ENCODE peak calls at places on chromosomes 4 and X, in eight cellular contexts. Z is OCI-LY7, D is GM23248, J is MM.1S, H is SK-N-SH, I is hepatocyte, R is GM23338, E is Karpas-422. X is an unnamed sample. For H3K9me2, the result is how much of the 10 kb centered on the place peaks cover.

GRCh38 chr4:17667653-17668201 is 53.3 kb downstream of the MED28 start:
- DNase-seq in Z (peak), D (no peak), J (peak), H (no peak), I (no peak), R (no peak), E (peak), X (no peak)

GRCh38 chr4:61555789-61556188 is 355.7 kb downstream of the ADGRL3 start:
- DNase-seq in Z (no peak), D (no peak), J (no peak), H (no peak), I (peak), R (peak), E (no peak), X (peak)

GRCh38 chrX:123993904-123994635 is 32.6 kb downstream of the STAG2 start:
- DNase-seq in Z (no peak), D (no peak), J (no peak), H (no peak), I (no peak), R (no peak), E (no peak), X (no peak)

GRCh38 chrX:68193234-68193633 is 240.1 kb downstream of the OPHN1 start:
- DNase-seq in Z (no peak), D (no peak), J (no peak), H (no peak), I (no peak), R (no peak), E (no peak), X (no peak)

GRCh38 chrX:50941638-50942037 is 31.1 kb downstream of the BMP15 start:
- DNase-seq in Z (peak), D (peak), J (peak), H (peak), I (peak), R (peak), E (peak), X (peak)

GRCh38 chrX:40244980-40245379 is 147.2 kb upstream of the BCOR start:
- DNase-seq in Z (no peak), D (no peak), J (no peak), H (peak), I (no peak), R (no peak), E (no peak), X (no peak)

GRCh38 chr4:72418458-72418857 is 150.6 kb downstream of the ADAMTS3 start:
- DNase-seq in Z (no peak), D (peak), J (no peak), H (peak), I (peak), R (no peak), E (no peak), X (peak)

GRCh38 chrX:152079768-152080167 is 58.6 kb downstream of the MAGEA10 start:
- DNase-seq in Z (no peak), D (no peak), J (no peak), H (no peak), I (no peak), R (no peak), E (no peak), X (no peak)

GRCh38 chrX:101803451-101803850 is 128.4 kb downstream of the ZMAT1 start:
- DNase-seq in Z (no peak), D (peak), J (peak), H (no peak), I (peak), R (peak), E (peak), X (peak)

GRCh38 chrX:139828037-139828436 is 104.8 kb downstream of the ATP11C start:
- DNase-seq in Z (no peak), D (peak), J (no peak), H (no peak), I (no peak), R (no peak), E (no peak), X (no peak)

GRCh38 chr4:140061194-140061593 is 92.8 kb downstream of the MAML3 start:
- DNase-seq in Z (no peak), D (no peak), J (no peak), H (no peak), I (no peak), R (no peak), E (no peak), X (no peak)

GRCh38 chrX:114906978-114907510 is 110.4 kb downstream of the IL13RA2 start:
- DNase-seq in Z (no peak), D (no peak), J (no peak), H (no peak), I (no peak), R (peak), E (no peak), X (no peak)

GRCh38 chr4:148574941-148575340 is 132.7 kb upstream of the NR3C2 start:
- DNase-seq in Z (no peak), D (no peak), J (no peak), H (no peak), I (no peak), R (no peak), E (no peak), X (no peak)

GRCh38 chr4:90357117-90357710 is 230.0 kb downstream of the CCSER1 start:
- DNase-seq in Z (peak), D (peak), J (peak), H (peak), I (peak), R (peak), E (peak), X (peak)

GRCh38 chr4:1080961-1081688 is 32.2 kb downstream of the RNF212 start:
- DNase-seq in Z (no peak), D (peak), J (no peak), H (no peak), I (no peak), R (peak), E (peak), X (peak)

GRCh38 chrX:15301924-15302323 is 13.5 kb downstream of the ASB11 start:
- DNase-seq in Z (no peak), D (peak), J (no peak), H (no peak), I (peak), R (no peak), E (no peak), X (no peak)

GRCh38 chrX:154719132-154719675 is 31.7 kb downstream of the GAB3 start:
- DNase-seq in Z (no peak), D (peak), J (no peak), H (no peak), I (no peak), R (no peak), E (peak), X (peak)

GRCh38 chr4:56981795-56982201 is 3.1 kb downstream of the POLR2B start:
- DNase-seq in Z (no peak), D (peak), J (no peak), H (no peak), I (no peak), R (no peak), E (no peak), X (peak)

GRCh38 chrX:46456125-46456922 is 88.9 kb downstream of the ZNF674 start:
- DNase-seq in Z (no peak), D (no peak), J (no peak), H (no peak), I (no peak), R (no peak), E (no peak), X (no peak)

GRCh38 chrX:26032141-26032917 is 105.8 kb upstream of the MAGEB18 start:
- DNase-seq in Z (no peak), D (no peak), J (no peak), H (no peak), I (no peak), R (no peak), E (no peak), X (no peak)

GRCh38 chr4:35063171-35063570 is 1181.1 kb downstream of the ARAP2 start:
- DNase-seq in Z (no peak), D (no peak), J (no peak), H (no peak), I (no peak), R (no peak), E (no peak), X (no peak)
- H3K9me2 ChIP-seq in Z (under half), D (under half), J (under half), H (under half), I (under half), R (under half), E (under half), X (under half)

GRCh38 chr4:6730603-6731300 is 14.8 kb downstream of the BLOC1S4 start:
- DNase-seq in Z (no peak), D (peak), J (no peak), H (no peak), I (peak), R (peak), E (no peak), X (no peak)
- H3K4me3 ChIP-seq in Z (no peak), D (no peak), J (no peak), H (no peak), I (no peak), R (no peak), E (no peak), X (no peak)

GRCh38 chr4:123849495-123849894 is 452.9 kb downstream of the SPRY1 start:
- DNase-seq in Z (no peak), D (no peak), J (no peak), H (no peak), I (no peak), R (no peak), E (no peak), X (no peak)
- H2AFZ ChIP-seq in Z (no peak), D (no peak), J (no peak), H (no peak), I (no peak), R (no peak), E (no peak), X (no peak)

GRCh38 chr4:183300660-183301059 is 19.4 kb downstream of the CLDN22 start:
- DNase-seq in Z (no peak), D (no peak), J (no peak), H (no peak), I (no peak), R (no peak), E (no peak), X (peak)
- H3K9me2 ChIP-seq in Z (under half), D (under half), J (under half), H (under half), I (under half), R (under half), E (under half), X (under half)

X was measured in PC-3.